ENCODE peak calls at places on chromosomes 5 and 9, in five cellular contexts. O, I, T, Z and W are unnamed samples.

GRCh38 chr5:76082790-76083554 is at the start of gene SV2C:
- DNase-seq in T (peak; percentile 28), I (peak; percentile 5), Z (no peak), O (no peak), W (peak; percentile 50)

GRCh38 chr5:78287833-78288232 is 6.7 kb downstream of the AP3B1 start:
- DNase-seq in Z (no peak), T (no peak), O (peak; percentile 32), I (peak; percentile 86), W (no peak)

GRCh38 chr5:38208782-38209378 is 49.5 kb upstream of the EGFLAM start:
- DNase-seq in Z (no peak), I (peak; percentile 66), O (peak; percentile 3), T (peak; percentile 35), W (peak; percentile 80)

GRCh38 chr5:152288499-152288898 is 116.6 kb downstream of the NMUR2 start:
- DNase-seq in I (no peak), Z (no peak), O (no peak), T (no peak), W (no peak)

GRCh38 chr5:37304888-37305287 is 55.7 kb upstream of the CPLANE1 start:
- DNase-seq in I (no peak), T (no peak), Z (no peak), O (no peak), W (no peak)

GRCh38 chr5:160315968-160316367 is 3.6 kb upstream of the CCNJL start:
- DNase-seq in O (peak; percentile 32), I (peak; percentile 66), Z (no peak), T (no peak), W (no peak)

GRCh38 chr9:35798658-35799366 is 7.4 kb downstream of the NPR2 start:
- DNase-seq in T (no peak), Z (no peak), O (no peak), I (peak; percentile 61), W (no peak)

GRCh38 chr9:120434532-120434931 is 145.4 kb downstream of the CDK5RAP2 start:
- DNase-seq in I (peak; percentile 63), Z (no peak), T (no peak), O (peak; percentile 72), W (no peak)

GRCh38 chr5:125190232-125191051 is 444.0 kb upstream of the ZNF608 start:
- DNase-seq in I (no peak), O (no peak), Z (no peak), T (no peak), W (peak; percentile 28)

GRCh38 chr9:91714020-91714721 is 235.9 kb downstream of the ROR2 start:
- DNase-seq in T (peak; percentile 67), Z (peak; percentile 64), I (peak; percentile 45), O (peak; percentile 32), W (peak; percentile 86)

GRCh38 chr5:167511-167910 is 23.8 kb upstream of the LRRC14B start:
- DNase-seq in T (no peak), I (no peak), O (no peak), Z (no peak), W (no peak)

GRCh38 chr5:68214472-68215207 is 916 bp upstream of the PIK3R1 start:
- DNase-seq in T (no peak), I (peak; percentile 26), O (no peak), Z (no peak), W (peak; percentile 59)

GRCh38 chr9:137708590-137709284 is 89.9 kb downstream of the EHMT1 start:
- DNase-seq in O (no peak), T (no peak), Z (no peak), I (no peak), W (no peak)

GRCh38 chr9:134960701-134961181 is 43.0 kb upstream of the FCN1 start:
- DNase-seq in T (no peak), Z (no peak), I (no peak), O (no peak), W (no peak)

GRCh38 chr9:134025606-134026541 is 593 bp downstream of the BRD3OS start:
- DNase-seq in Z (no peak), O (no peak), I (peak; percentile 44), T (peak; percentile 55), W (peak; percentile 82)

GRCh38 chr5:170572453-170572852 is 68.6 kb downstream of the KCNIP1 start:
- DNase-seq in T (no peak), I (no peak), O (no peak), Z (no peak), W (no peak)

GRCh38 chr5:170571885-170572284 is 68.1 kb downstream of the KCNIP1 start:
- DNase-seq in Z (no peak), I (no peak), O (no peak), T (peak; percentile 18), W (no peak)

GRCh38 chr5:170573119-170573518 is 69.3 kb downstream of the KCNIP1 start:
- DNase-seq in Z (no peak), I (no peak), T (no peak), O (no peak), W (peak; percentile 48)

GRCh38 chr5:170570492-170570891 is 66.7 kb downstream of the KCNIP1 start:
- DNase-seq in T (no peak), Z (no peak), O (no peak), I (no peak), W (no peak)

DNA sequence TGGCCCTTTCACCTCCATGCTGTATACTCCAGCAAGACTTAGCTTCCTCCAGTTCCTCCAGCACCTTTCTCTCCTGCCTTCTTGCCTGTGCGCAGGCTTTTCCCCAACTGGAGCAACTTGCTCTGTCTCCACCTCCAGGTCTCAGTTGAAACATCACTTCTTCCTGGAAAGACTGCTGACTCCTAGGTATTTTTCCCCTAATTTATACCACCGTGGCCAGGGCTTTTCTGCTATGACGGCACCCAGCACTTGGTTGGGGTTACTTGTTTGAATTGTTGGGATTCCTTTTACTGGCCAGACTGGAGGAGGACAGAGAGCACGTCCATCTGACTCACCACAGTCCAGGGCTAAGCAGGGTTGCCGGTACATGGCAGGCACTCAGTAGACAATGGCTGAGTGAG is 67.5 kb downstream of the KCNIP1 start:
- DNase-seq in Z (no peak), T (no peak), O (peak; percentile 7), I (peak; percentile 66), W (peak; percentile 30)
- TF ChIP-seq CTCF in Z (no peak), T (no peak), O (no peak), I (no peak), W (peak; percentile 21)

GRCh38 chr9:123724211-123724831 is 205.6 kb downstream of the DENND1A start:
- DNase-seq in Z (no peak), I (peak; percentile 78), O (no peak), T (no peak), W (peak; percentile 13)
- TF ChIP-seq CTCF in Z (no peak), I (peak; percentile 41), O (peak; percentile 23), T (no peak), W (peak; percentile 46)

DNA sequence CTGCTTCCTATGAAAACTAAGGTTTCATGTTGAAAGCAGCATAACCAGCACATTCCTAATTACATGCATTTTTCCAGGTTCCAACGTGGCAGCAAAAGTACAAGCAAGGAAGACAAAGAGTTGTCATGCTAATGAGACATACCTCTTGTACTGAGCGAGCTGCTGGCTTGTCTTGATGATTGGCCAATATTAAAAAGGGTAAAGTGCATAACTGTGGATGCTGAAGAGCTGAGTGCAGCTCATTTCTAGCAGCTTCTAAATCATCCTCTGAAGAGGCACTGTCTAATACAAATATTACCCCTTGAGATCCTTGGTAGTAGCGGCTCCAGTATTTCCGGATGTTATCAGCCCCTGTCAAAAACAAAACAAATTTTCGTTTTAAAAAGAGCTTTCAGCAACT is 197.3 kb downstream of the ARL15 start:
- DNase-seq in T (no peak), I (no peak), O (no peak), Z (no peak), W (no peak)
- TF ChIP-seq CTCF in T (no peak), I (no peak), O (no peak), Z (no peak), W (no peak)

GRCh38 chr5:71880531-71880930 is 161.5 kb downstream of the CARTPT start:
- DNase-seq in T (no peak), I (no peak), O (no peak), Z (no peak), W (no peak)

GRCh38 chr5:71882826-71883744 is 164.0 kb downstream of the CARTPT start:
- DNase-seq in I (peak; percentile 51), Z (no peak), T (no peak), O (no peak), W (no peak)

GRCh38 chr5:71883745-71884103 is 164.6 kb downstream of the CARTPT start:
- DNase-seq in Z (no peak), O (no peak), I (peak; percentile 20), T (no peak), W (no peak)

GRCh38 chr5:71887680-71888079 is 168.6 kb downstream of the CARTPT start:
- DNase-seq in I (peak; percentile 95), T (no peak), Z (no peak), O (peak; percentile 62), W (peak; percentile 79)

GRCh38 chr5:71884926-71885325 is 165.9 kb downstream of the CARTPT start:
- DNase-seq in Z (no peak), O (no peak), T (no peak), I (no peak), W (no peak)
- TF ChIP-seq CTCF in Z (no peak), O (no peak), T (no peak), I (no peak), W (no peak)

GRCh38 chr9:124292696-124293593 is 35.2 kb downstream of the NEK6 start:
- DNase-seq in I (no peak), Z (no peak), T (no peak), O (no peak), W (no peak)

GRCh38 chr9:124291801-124292396 is 34.1 kb downstream of the NEK6 start:
- DNase-seq in I (no peak), O (no peak), Z (no peak), T (no peak), W (no peak)

GRCh38 chr9:124296094-124296493 is 38.3 kb downstream of the NEK6 start:
- DNase-seq in O (no peak), Z (no peak), T (no peak), I (no peak), W (no peak)

GRCh38 chr9:124295097-124295794 is 37.5 kb downstream of the NEK6 start:
- DNase-seq in I (no peak), T (no peak), Z (no peak), O (no peak), W (no peak)

GRCh38 chr9:124293712-124294504 is 36.2 kb downstream of the NEK6 start:
- DNase-seq in I (no peak), T (no peak), Z (no peak), O (no peak), W (no peak)
- TF ChIP-seq CTCF in I (peak; percentile 31), T (no peak), Z (no peak), O (no peak), W (peak; percentile 42)

GRCh38 chr9:75979362-75979761 is 88.9 kb downstream of the PCSK5 start:
- DNase-seq in O (no peak), I (peak; percentile 45), T (peak; percentile 30), Z (no peak), W (peak; percentile 77)
- TF ChIP-seq CTCF in O (peak; percentile 46), I (peak; percentile 36), T (peak; percentile 33), Z (peak; percentile 19), W (peak; percentile 64)

DNA sequence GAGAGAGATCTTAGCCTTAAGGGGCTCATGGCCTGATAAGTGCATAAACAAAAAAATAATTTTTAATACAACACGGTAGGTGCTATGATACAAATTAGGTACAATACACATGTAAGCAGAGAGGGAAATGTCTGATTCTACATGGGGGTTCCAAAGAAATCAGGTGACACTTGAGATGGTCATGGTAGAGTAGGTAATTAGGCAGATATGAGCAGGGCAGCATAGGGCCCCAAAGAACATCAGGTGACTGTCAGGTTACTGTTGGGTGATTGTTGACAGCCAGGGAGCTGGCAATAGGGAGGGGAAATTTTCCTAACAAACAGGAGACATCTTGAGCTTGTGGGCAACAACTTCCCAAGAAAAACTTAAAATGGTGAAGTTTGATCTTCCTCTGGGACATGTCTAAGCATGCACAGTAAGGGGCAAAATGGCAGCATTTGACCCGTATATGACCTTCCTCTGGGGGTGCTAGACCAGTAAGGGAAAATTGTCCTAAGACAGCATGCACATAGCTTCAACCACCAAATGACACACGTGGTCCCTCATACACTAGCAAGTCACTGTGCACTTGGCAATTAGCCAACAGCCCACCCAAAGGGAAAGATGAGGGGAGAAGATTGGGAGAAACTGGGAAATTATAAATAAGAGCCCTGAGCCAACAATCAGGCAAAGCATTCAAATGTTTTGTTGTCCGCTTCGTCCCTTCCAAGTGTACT is 37.3 kb upstream of the TENT4A start:
- DNase-seq in O (no peak), T (no peak), Z (no peak), I (no peak), W (no peak)
- TF ChIP-seq CTCF in O (no peak), T (no peak), Z (no peak), I (no peak), W (peak; percentile 15)